ENCODE peak calls at places on chromosomes 7 and 10, in six cellular contexts. T is MM.1S, A is HepG2, G is AG04449, M is lung, X is adrenal gland. Q is an unnamed sample.

GRCh38 chr7:37410305-37411209 is 38.1 kb downstream of the ELMO1 start:
- DNase-seq in X (no peak), G (no peak), A (no peak), M (no peak), T (no peak), Q (no peak)

GRCh38 chr10:70053212-70053895 is 708 bp downstream of the MACROH2A2 start:
- DNase-seq in A (no peak), T (no peak), M (no peak), X (no peak), G (no peak), Q (no peak)

GRCh38 chr7:111933614-111934013 is 272.6 kb downstream of the DOCK4 start:
- DNase-seq in A (no peak), G (no peak), M (no peak), T (no peak), X (no peak), Q (no peak)

GRCh38 chr10:123878666-123879311 is 12.8 kb downstream of the CPXM2 start:
- DNase-seq in T (no peak), X (no peak), G (no peak), M (no peak), A (no peak), Q (no peak)

GRCh38 chr7:30281263-30281662 is 3.1 kb upstream of the ZNRF2 start:
- DNase-seq in T (no peak), G (no peak), X (no peak), M (no peak), A (peak; percentile 26), Q (no peak)

GRCh38 chr7:66627151-66627681 is 1.5 kb upstream of the KCTD7 start:
- DNase-seq in A (no peak), M (no peak), X (peak; percentile 25), T (no peak), G (no peak), Q (no peak)

GRCh38 chr7:102012941-102013461 is 195.6 kb downstream of the CUX1 start:
- DNase-seq in G (peak; percentile 16), X (no peak), T (no peak), A (peak; percentile 83), M (no peak), Q (no peak)

GRCh38 chr7:6576024-6576866 is 1.0 kb upstream of the ZDHHC4 start:
- DNase-seq in G (no peak), T (no peak), M (no peak), A (no peak), X (no peak), Q (no peak)

GRCh38 chr7:40499718-40500117 is 364.9 kb downstream of the SUGCT start:
- DNase-seq in M (no peak), T (peak; percentile 64), X (no peak), G (no peak), A (no peak), Q (no peak)

GRCh38 chr7:152762056-152762455 is 2.5 kb downstream of the ACTR3B start:
- DNase-seq in A (no peak), X (no peak), M (no peak), T (no peak), G (no peak), Q (no peak)

GRCh38 chr7:121605297-121605640 is 209.2 kb upstream of the FAM3C start:
- DNase-seq in M (no peak), G (no peak), X (no peak), T (peak; percentile 21), A (peak; percentile 9), Q (no peak)

GRCh38 chr7:149021725-149022062 is 6.6 kb downstream of the PDIA4 start:
- DNase-seq in M (no peak), G (no peak), A (no peak), T (no peak), X (no peak), Q (no peak)

GRCh38 chr10:117597216-117597615 is 54.7 kb downstream of the EMX2 start:
- DNase-seq in T (no peak), M (no peak), A (no peak), G (no peak), X (no peak), Q (no peak)

GRCh38 chr7:91263359-91264082 is 712 bp upstream of the FZD1 start:
- DNase-seq in A (no peak), X (peak; percentile 42), G (no peak), T (peak; percentile 18), M (peak; percentile 41), Q (no peak)

GRCh38 chr10:118501171-118501570 is 94.3 kb downstream of the PRLHR start:
- DNase-seq in X (no peak), T (no peak), M (no peak), A (no peak), G (no peak), Q (no peak)

GRCh38 chr7:12637819-12638592 is 49.4 kb upstream of the ARL4A start:
- DNase-seq in T (peak; percentile 62), A (no peak), M (no peak), G (no peak), X (no peak), Q (no peak)

GRCh38 chr10:71604324-71605018 is 115.1 kb downstream of the C10orf105 start:
- DNase-seq in M (no peak), T (no peak), A (no peak), X (no peak), G (no peak), Q (no peak)

GRCh38 chr7:142797799-142798377 is 27.1 kb downstream of the PRSS2 start:
- DNase-seq in M (no peak), A (no peak), T (no peak), G (no peak), X (no peak), Q (no peak)
- H3K4me3 ChIP-seq in M (no peak overlapping the region), A (no peak overlapping the region), T (no peak overlapping the region), G (peak overlapping the region; percentile 57), X (no peak overlapping the region), Q (no peak overlapping the region)

GRCh38 chr7:106591146-106591545 is 69.8 kb downstream of the CCDC71L start:
- DNase-seq in A (no peak), T (no peak), X (no peak), M (no peak), G (no peak), Q (no peak)
- TF ChIP-seq CTCF in A (no peak), T (no peak), X (no peak), M (no peak), G (no peak), Q (no peak)

GRCh38 chr7:1536105-1536767 is 5.7 kb downstream of the MAFK start:
- DNase-seq in M (no peak), T (no peak), X (no peak), A (no peak), G (no peak), Q (no peak)

GRCh38 chr7:1535695-1536094 is 5.2 kb downstream of the MAFK start:
- DNase-seq in A (no peak), X (no peak), M (no peak), G (no peak), T (no peak), Q (no peak)

GRCh38 chr7:1538544-1539345 is 8.2 kb downstream of the MAFK start:
- DNase-seq in A (no peak), M (no peak), X (no peak), T (no peak), G (no peak), Q (no peak)

GRCh38 chr7:1537631-1538412 is 7.3 kb downstream of the MAFK start:
- DNase-seq in A (no peak), M (peak; percentile 82), T (no peak), G (peak; percentile 76), X (peak; percentile 99), Q (no peak)

DNA sequence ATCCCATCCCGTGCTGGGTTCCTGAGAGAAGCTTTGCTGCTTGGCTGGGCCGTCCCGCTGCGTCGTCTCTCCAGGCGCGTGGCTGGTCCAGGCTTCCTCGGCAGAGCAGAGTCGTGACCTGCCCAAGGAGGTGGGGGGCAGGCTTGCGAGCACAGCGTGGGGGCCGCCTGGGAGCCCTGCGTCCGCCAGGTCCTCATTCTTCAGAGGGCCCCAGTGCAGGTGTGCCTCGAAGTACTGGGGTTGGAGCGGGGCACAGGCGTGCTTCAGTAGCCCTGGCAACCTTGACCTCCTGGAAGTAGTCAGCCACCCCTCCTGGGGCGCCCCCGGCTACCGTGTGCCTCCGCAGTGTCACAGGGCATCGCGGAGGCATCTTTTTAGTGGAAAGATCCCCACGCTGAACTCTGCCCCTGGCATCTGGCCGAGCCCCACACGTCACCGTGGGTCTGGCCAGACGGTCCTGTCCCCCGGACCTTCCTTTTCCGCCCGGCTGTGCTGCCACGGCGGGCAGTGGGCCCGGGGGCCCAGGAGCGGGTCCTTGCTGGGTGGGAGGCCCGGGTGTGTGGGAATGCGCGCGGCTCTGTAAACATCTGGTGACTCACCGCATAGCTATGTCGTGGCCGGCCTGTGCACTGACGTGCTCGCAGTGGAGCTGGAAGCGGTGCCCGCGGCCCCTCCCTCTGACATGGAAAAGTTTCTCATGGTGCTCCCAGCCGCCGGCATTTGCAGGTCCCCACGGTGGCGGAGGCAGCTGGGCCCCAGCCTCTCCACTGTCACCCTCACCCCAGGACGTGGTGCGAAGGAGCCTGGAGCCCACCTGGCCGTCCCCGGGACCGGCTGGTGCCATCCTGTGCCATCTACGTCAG is 6.5 kb downstream of the MAFK start:
- DNase-seq in X (peak; percentile 99), M (peak; percentile 91), A (peak; percentile 93), T (no peak), G (peak; percentile 93), Q (no peak)
- H3K4me3 ChIP-seq in X (no peak overlapping the region), M (peak overlapping the region; percentile 43), A (peak overlapping the region; percentile 61), T (no peak overlapping the region), G (peak overlapping the region; percentile 68), Q (peak overlapping the region; percentile 57)

DNA sequence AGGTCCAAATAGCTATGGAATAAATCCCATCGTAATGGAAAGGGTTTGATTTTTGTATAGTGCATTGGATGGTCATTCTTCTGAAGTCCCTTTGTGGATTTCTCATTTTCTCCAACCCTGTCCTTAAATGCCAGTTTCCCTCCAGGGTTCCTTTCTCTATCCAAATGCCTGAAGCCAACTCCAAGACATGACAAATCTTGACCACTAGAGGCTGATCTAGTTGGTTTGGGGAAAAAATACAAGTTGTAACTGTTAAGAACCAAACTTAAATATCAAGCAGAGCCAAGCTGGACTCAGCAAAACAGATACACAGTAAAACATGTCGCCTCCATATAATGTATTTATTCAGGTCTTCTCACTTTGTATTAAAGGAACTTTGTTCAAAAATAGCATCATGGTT is 28.7 kb downstream of the FRMD4A start:
- DNase-seq in A (no peak), X (no peak), T (no peak), M (no peak), G (no peak), Q (no peak)
- TF ChIP-seq CTCF in A (no peak), X (no peak), T (peak; percentile 36), M (no peak), G (peak; percentile 37), Q (peak; percentile 70)

GRCh38 chr10:49115015-49115795 is at the start of gene VSTM4:
- DNase-seq in A (no peak), G (no peak), M (peak; percentile 39), X (peak; percentile 63), T (no peak), Q (no peak)

GRCh38 chr10:49114718-49115014 is 656 bp downstream of the VSTM4 start:
- DNase-seq in X (no peak), G (no peak), A (no peak), T (no peak), M (no peak), Q (no peak)

GRCh38 chr10:49112851-49113250 is 2.5 kb downstream of the VSTM4 start:
- DNase-seq in A (no peak), X (no peak), G (no peak), T (no peak), M (peak; percentile 18), Q (no peak)

GRCh38 chr10:49112098-49112497 is 3.2 kb downstream of the VSTM4 start:
- DNase-seq in G (no peak), X (no peak), T (no peak), A (no peak), M (peak; percentile 17), Q (no peak)

DNA sequence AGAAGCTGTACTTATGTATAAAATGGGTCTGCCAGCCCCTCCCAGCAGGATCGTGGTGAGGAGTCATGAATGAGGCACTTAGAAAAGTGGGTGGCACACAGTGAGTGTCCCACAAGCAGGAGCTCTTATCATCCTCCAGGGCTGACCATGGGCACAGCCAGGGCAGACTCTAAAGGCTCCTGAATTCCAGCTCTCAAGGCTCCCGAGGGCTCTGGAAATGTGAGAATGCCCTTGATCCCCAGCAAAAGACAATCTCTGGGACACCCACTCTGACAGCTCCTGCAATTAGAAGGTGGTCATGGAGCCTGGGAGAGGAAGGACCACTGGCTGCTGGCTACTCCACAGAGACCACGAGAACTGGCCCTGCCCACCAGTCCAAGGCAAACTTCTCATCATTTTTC is 1.6 kb downstream of the VSTM4 start:
- DNase-seq in T (no peak), X (peak; percentile 62), G (no peak), M (peak; percentile 27), A (no peak), Q (no peak)
- H3K4me3 ChIP-seq in T (no peak overlapping the region), X (no peak overlapping the region), G (no peak overlapping the region), M (no peak overlapping the region), A (no peak overlapping the region), Q (no peak overlapping the region)

Q was measured in epithelial cell of proximal tubule.